ENCODE peak calls at places on chromosomes 5 and 9, in six cellular contexts. Q is mammary epithelial cell; D is upper lobe of right lung; K is activated T-cell treated with anti-CD3 and anti-CD28 coated beads, Interleukin-2, amount 50 U/mL, for 4 hours; B is substantia nigra; X is foreskin keratinocyte. P is an unnamed sample.

GRCh38 chr9:134055981-134056461 is 11.8 kb downstream of the BRD3 start:
- DNase-seq in K (no peak), Q (peak), D (peak), B (peak), X (peak), P (no peak)

GRCh38 chr5:134145779-134146581 is 30.8 kb downstream of the SKP1 start:
- DNase-seq in X (peak), K (peak), D (peak), B (peak), Q (peak), P (peak)

GRCh38 chr9:73981405-73981804 is 515.7 kb upstream of the RORB start:
- DNase-seq in B (no peak), Q (no peak), X (no peak), D (no peak), K (no peak), P (no peak)

GRCh38 chr9:124267271-124267807 is 9.6 kb downstream of the NEK6 start:
- DNase-seq in K (no peak), D (peak), B (no peak), Q (peak), X (peak), P (no peak)

GRCh38 chr5:102231693-102232619 is 64.1 kb downstream of the SLCO4C1 start:
- DNase-seq in X (peak), K (no peak), D (no peak), B (no peak), Q (no peak), P (no peak)

GRCh38 chr5:121962347-121962670 is 534 bp downstream of the SRFBP1 start:
- DNase-seq in B (no peak), X (no peak), D (no peak), Q (no peak), K (no peak), P (no peak)

GRCh38 chr9:4167728-4168127 is 132.1 kb downstream of the GLIS3 start:
- DNase-seq in B (no peak), K (no peak), D (no peak), X (no peak), Q (no peak), P (no peak)

GRCh38 chr9:119986205-119986604 is 593.8 kb downstream of the CDK5RAP2 start:
- DNase-seq in Q (no peak), K (no peak), X (no peak), D (no peak), B (no peak), P (no peak)

GRCh38 chr5:111252799-111253564 is 28.8 kb downstream of the CAMK4 start:
- DNase-seq in X (no peak), B (no peak), D (no peak), K (no peak), Q (no peak), P (no peak)

GRCh38 chr5:1299511-1299850 is 4.6 kb upstream of the TERT start:
- DNase-seq in B (no peak), X (no peak), Q (no peak), K (no peak), D (no peak), P (no peak)

GRCh38 chr9:132006657-132007370 is 72.9 kb downstream of the MED27 start:
- DNase-seq in Q (peak), K (no peak), D (no peak), X (peak), B (no peak), P (peak)

GRCh38 chr5:52989025-52989780 is at the start of gene ITGA2:
- DNase-seq in X (peak), B (peak), Q (peak), D (peak), K (no peak), P (peak)

GRCh38 chr9:137286980-137287383 is 9.5 kb downstream of the TOR4A start:
- DNase-seq in B (no peak), D (peak), X (peak), Q (peak), K (no peak), P (peak)

GRCh38 chr9:14096182-14096922 is 217.6 kb downstream of the NFIB start:
- DNase-seq in B (no peak), D (no peak), Q (peak), K (no peak), X (peak), P (peak)

GRCh38 chr5:168734657-168735344 is 155.6 kb upstream of the PANK3 start:
- DNase-seq in Q (no peak), K (no peak), X (no peak), B (no peak), D (no peak), P (no peak)

GRCh38 chr5:126801992-126802294 is 25.0 kb downstream of the LMNB1 start:
- DNase-seq in B (no peak), D (no peak), X (peak), Q (peak), K (no peak), P (no peak)

GRCh38 chr9:124758691-124759090 is 12.4 kb downstream of the NR6A1 start:
- DNase-seq in B (no peak), K (no peak), Q (no peak), D (no peak), X (no peak), P (no peak)

GRCh38 chr9:92654481-92655301 is 15.2 kb downstream of the IPPK start:
- DNase-seq in K (no peak), D (no peak), Q (peak), X (peak), B (no peak), P (no peak)

GRCh38 chr9:12884736-12885395 is 110.0 kb downstream of the LURAP1L start:
- DNase-seq in Q (peak), K (no peak), X (peak), D (no peak), B (no peak), P (peak)

GRCh38 chr5:160175438-160176218 is 53.7 kb upstream of the FABP6 start:
- DNase-seq in Q (no peak), X (peak), K (no peak), D (no peak), B (peak), P (no peak)

GRCh38 chr9:20191239-20191840 is 402.5 kb upstream of the SLC24A2 start:
- DNase-seq in D (no peak), Q (no peak), X (no peak), K (no peak), B (no peak), P (no peak)

GRCh38 chr5:97163360-97163764 is 19.7 kb downstream of the RIOK2 start:
- DNase-seq in K (no peak), D (no peak), X (no peak), Q (no peak), B (no peak), P (no peak)

GRCh38 chr5:177317959-177318377 is 6.3 kb upstream of the MXD3 start:
- DNase-seq in K (peak), D (peak), Q (peak), B (no peak), X (peak), P (peak)

GRCh38 chr5:140576776-140577201 is 12.2 kb downstream of the SLC35A4 start:
- DNase-seq in D (no peak), X (no peak), B (no peak), Q (no peak), K (no peak), P (no peak)

GRCh38 chr9:96655198-96655851 is at the start of gene PRXL2C:
- DNase-seq in K (peak), X (peak), D (peak), Q (peak), B (peak), P (peak)